ENCODE peak calls at places on chromosomes 2 and 18, in seven cellular contexts. T, R, F, Z, C, K and A are unnamed samples.

GRCh38 chr2:121062493-121062892 is 222.5 kb downstream of the TFCP2L1 start:
- DNase-seq in F (no peak), Z (no peak), T (no peak), C (no peak), R (no peak), K (no peak), A (no peak)

GRCh38 chr2:95115418-95115817 is 6.2 kb downstream of the MRPS5 start:
- DNase-seq in R (peak; percentile 57), C (peak; percentile 75), K (peak; percentile 75), T (peak; percentile 33), F (peak; percentile 66), Z (peak; percentile 75), A (peak; percentile 85)

GRCh38 chr18:25896956-25897355 is 193.5 kb downstream of the SS18 start:
- DNase-seq in F (no peak), Z (no peak), T (no peak), R (no peak), C (no peak), K (no peak), A (no peak)

GRCh38 chr18:28666216-28666615 is 489.3 kb upstream of the CDH2 start:
- DNase-seq in K (no peak), T (no peak), C (no peak), Z (no peak), F (no peak), R (no peak), A (no peak)

GRCh38 chr18:37565138-37565984 is at the start of gene CELF4:
- DNase-seq in T (no peak), Z (no peak), R (no peak), K (no peak), C (no peak), F (no peak), A (no peak)

GRCh38 chr2:191231995-191232394 is 13.2 kb upstream of the MYO1B start:
- DNase-seq in T (no peak), F (no peak), R (no peak), K (no peak), Z (no peak), C (no peak), A (no peak)

GRCh38 chr2:43083710-43084698 is 142.4 kb downstream of the ZFP36L2 start:
- DNase-seq in K (no peak), Z (no peak), C (peak; percentile 45), R (no peak), T (no peak), F (no peak), A (no peak)

GRCh38 chr2:72793798-72794447 is 31.9 kb downstream of the EXOC6B start:
- DNase-seq in K (no peak), R (no peak), C (no peak), T (peak; percentile 58), Z (no peak), F (no peak), A (no peak)

GRCh38 chr2:196066794-196067382 is 1.7 kb downstream of the DNAH7 start:
- DNase-seq in R (peak; percentile 40), C (no peak), Z (no peak), K (no peak), F (no peak), T (no peak), A (no peak)

GRCh38 chr2:172561270-172561669 is 5.4 kb downstream of the PDK1 start:
- DNase-seq in C (no peak), Z (no peak), T (no peak), F (no peak), K (no peak), R (no peak), A (no peak)

GRCh38 chr2:219090900-219091299 is 30.2 kb upstream of the IHH start:
- DNase-seq in Z (no peak), K (no peak), C (no peak), F (no peak), R (no peak), T (no peak), A (no peak)

DNA sequence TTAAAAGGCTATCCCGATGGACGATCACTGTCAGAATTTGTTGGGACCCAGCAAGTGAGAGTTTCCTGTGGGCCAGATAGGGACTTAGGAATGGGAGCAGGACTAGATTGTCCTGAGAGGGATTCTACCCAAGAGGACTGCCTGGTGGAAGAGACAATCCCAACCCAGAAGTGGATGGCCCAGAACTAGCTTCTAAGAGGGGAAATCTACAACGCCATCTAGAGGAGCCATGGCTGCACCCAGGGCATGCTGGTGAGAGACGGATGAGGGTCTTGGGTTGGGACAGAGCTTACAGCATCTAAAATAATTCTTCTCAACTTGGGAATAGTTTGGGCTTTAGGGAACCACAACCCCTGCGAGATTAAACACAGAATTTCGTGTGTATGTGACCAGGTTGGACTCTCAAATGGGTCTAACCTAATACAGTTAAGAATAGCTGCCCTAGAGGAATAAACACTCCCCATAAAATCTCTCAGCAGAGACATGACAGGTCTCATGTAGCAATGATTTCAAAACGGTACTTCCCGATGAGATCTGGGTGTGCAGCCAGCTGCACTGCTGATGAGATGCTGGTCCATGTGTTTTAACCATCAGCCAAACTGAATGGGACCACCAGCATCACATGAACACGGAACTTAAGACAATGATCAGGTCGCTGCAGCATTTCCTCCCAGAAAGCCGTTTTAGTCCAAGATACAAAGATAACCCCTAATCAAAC is 50.8 kb downstream of the CCBE1 start:
- DNase-seq in R (no peak), K (no peak), C (peak; percentile 49), F (no peak), T (peak; percentile 65), Z (no peak), A (no peak)
- TF ChIP-seq CTCF in R (peak; percentile 21), K (no peak), C (peak; percentile 62), F (no peak), T (no peak), Z (no peak), A (no peak)

GRCh38 chr2:10518470-10519060 is 70.4 kb upstream of the ODC1 start:
- DNase-seq in Z (no peak), K (no peak), F (no peak), R (no peak), C (no peak), T (no peak), A (no peak)
- TF ChIP-seq CTCF in Z (no peak), K (no peak), F (no peak), R (no peak), C (no peak), T (no peak), A (no peak)

GRCh38 chr18:49621301-49621700 is 59.4 kb downstream of the LIPG start:
- DNase-seq in K (no peak), C (no peak), R (no peak), F (no peak), T (no peak), Z (no peak), A (no peak)
- TF ChIP-seq CTCF in K (no peak), C (no peak), R (no peak), F (no peak), T (no peak), Z (no peak), A (no peak)

GRCh38 chr18:79353238-79353637 is 42.5 kb upstream of the NFATC1 start:
- DNase-seq in C (peak; percentile 65), T (no peak), Z (no peak), F (no peak), R (no peak), K (no peak), A (no peak)
- TF ChIP-seq CTCF in C (peak; percentile 60), T (no peak), Z (no peak), F (no peak), R (no peak), K (no peak), A (no peak)

DNA sequence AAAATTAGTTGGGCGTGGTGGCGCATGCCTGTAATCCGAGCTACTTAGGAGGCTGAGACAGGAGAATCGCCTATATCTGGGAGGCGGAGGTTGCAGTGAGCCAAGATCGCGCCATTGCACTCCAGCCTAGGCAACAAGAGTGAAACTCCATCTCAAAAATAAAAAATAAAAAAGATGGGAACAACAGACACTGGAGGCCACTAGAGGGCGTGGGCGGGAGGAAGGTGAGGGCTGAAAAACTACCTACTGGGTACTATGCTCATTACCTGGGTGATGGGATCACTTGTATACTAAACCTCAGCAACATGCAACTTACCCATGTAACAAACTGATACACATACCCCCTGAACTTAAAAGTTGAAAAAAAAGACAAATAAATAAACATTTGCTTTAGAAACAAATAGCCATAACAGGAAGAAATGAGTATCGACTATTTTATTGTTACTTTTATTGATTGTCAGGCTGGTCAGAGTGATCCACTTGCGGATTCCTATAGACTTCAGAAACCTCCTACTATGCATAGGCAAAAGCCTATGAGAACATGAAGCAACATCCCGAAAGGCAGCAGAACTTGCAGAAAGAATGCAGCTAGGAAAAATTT is 61.0 kb downstream of the TMEM163 start:
- DNase-seq in R (peak; percentile 41), K (no peak), Z (no peak), F (no peak), C (peak; percentile 43), T (no peak), A (peak; percentile 45)
- TF ChIP-seq CTCF in R (peak; percentile 85), K (peak; percentile 37), Z (peak; percentile 28), F (no peak), C (peak; percentile 82), T (no peak), A (peak; percentile 52)

GRCh38 chr18:22447770-22448169 is 30.1 kb upstream of the CTAGE1 start:
- DNase-seq in C (no peak), T (no peak), Z (no peak), K (no peak), F (no peak), R (no peak), A (no peak)

GRCh38 chr18:22446906-22447305 is 29.2 kb upstream of the CTAGE1 start:
- DNase-seq in R (no peak), Z (no peak), K (no peak), F (no peak), T (no peak), C (no peak), A (no peak)

GRCh38 chr18:22446325-22446724 is 28.6 kb upstream of the CTAGE1 start:
- DNase-seq in Z (no peak), C (no peak), T (no peak), K (no peak), R (no peak), F (no peak), A (no peak)

GRCh38 chr18:22451796-22452195 is 34.1 kb upstream of the CTAGE1 start:
- DNase-seq in K (no peak), T (no peak), Z (no peak), C (peak; percentile 76), F (no peak), R (peak; percentile 1), A (no peak)

DNA sequence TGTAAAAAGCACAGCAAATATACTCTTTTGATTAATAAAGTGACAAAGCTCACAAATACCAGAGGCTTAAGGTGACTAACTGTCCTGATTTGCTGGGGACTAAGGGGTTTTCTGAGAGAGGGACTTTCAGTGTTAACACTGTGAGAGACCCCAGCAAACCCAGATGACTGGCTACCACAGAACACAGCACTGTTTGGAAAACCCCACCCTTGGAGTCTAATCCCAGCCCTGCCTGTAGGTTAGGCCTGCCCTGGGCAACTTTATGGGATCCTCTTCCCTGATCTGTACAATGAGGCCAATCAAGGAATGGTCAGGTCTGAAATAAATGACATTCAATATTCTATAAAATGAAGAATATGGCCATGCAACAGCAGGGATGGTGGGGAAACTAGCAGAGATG is 30.5 kb upstream of the CTAGE1 start:
- DNase-seq in F (no peak), R (no peak), Z (no peak), C (no peak), T (no peak), K (no peak), A (no peak)
- TF ChIP-seq CTCF in F (no peak), R (no peak), Z (no peak), C (no peak), T (no peak), K (no peak), A (no peak)